ENCODE peak calls at places on chromosomes 7 and 10, in five cellular contexts. U is B cell, S is A549, T is K562, K is MCF 10A. V is an unnamed sample.

GRCh38 chr7:20140278-20141058 is 76.7 kb downstream of the MACC1 start:
- DNase-seq in U (no peak), S (no peak), T (no peak), K (no peak), V (no peak)

GRCh38 chr7:98168181-98168903 is 42.9 kb upstream of the BHLHA15 start:
- DNase-seq in U (peak), S (peak), T (peak), K (peak), V (no peak)

GRCh38 chr7:119514326-119514725 is 758.6 kb upstream of the KCND2 start:
- DNase-seq in U (no peak), S (no peak), T (no peak), K (no peak), V (no peak)

GRCh38 chr7:117124585-117125220 is 171.4 kb downstream of the ST7 start:
- DNase-seq in U (no peak), S (no peak), T (peak), K (peak), V (peak)

GRCh38 chr7:134799387-134799786 is 20.0 kb downstream of the CALD1 start:
- DNase-seq in U (no peak), S (no peak), T (no peak), K (no peak), V (no peak)

GRCh38 chr7:158924956-158925355 is 68.6 kb downstream of the DYNC2I1 start:
- DNase-seq in U (no peak), S (no peak), T (no peak), K (no peak), V (no peak)

GRCh38 chr7:44894881-44895600 is 9.7 kb upstream of the PURB start:
- DNase-seq in U (no peak), S (no peak), T (no peak), K (no peak), V (no peak)

GRCh38 chr10:124341768-124342135 is 77.0 kb downstream of the OAT start:
- DNase-seq in U (no peak), S (no peak), T (peak), K (no peak), V (peak)

GRCh38 chr7:134789967-134790685 is 10.7 kb downstream of the CALD1 start:
- DNase-seq in U (no peak), S (no peak), T (no peak), K (no peak), V (no peak)

GRCh38 chr10:636769-637168 is 52.7 kb downstream of the DIP2C start:
- DNase-seq in U (no peak), S (no peak), T (no peak), K (no peak), V (peak)

GRCh38 chr7:141014523-141015395 is at the start of gene MRPS33:
- DNase-seq in U (peak), S (peak), T (peak), K (peak), V (peak)

GRCh38 chr10:110747609-110748464 is 103.7 kb downstream of the RBM20 start:
- DNase-seq in U (no peak), S (no peak), T (no peak), K (no peak), V (no peak)

GRCh38 chr7:150778738-150779301 is 21.3 kb downstream of the TMEM176B start:
- DNase-seq in U (peak), S (peak), T (peak), K (peak), V (peak)

GRCh38 chr10:48251525-48252353 is 22.8 kb downstream of the FRMPD2 start:
- DNase-seq in U (no peak), S (no peak), T (no peak), K (peak), V (no peak)

GRCh38 chr7:57385668-57386067 is 64.3 kb upstream of the ZNF716 start:
- DNase-seq in U (no peak), S (no peak), T (no peak), K (no peak), V (no peak)

GRCh38 chr7:88212918-88213317 is 6.9 kb downstream of the SRI start:
- DNase-seq in U (no peak), S (no peak), T (no peak), K (no peak), V (no peak)

GRCh38 chr10:62616885-62617635 is 187.5 kb upstream of the ADO start:
- DNase-seq in U (no peak), S (no peak), T (no peak), K (no peak), V (no peak)

GRCh38 chr7:77940647-77941046 is 142.1 kb downstream of the PHTF2 start:
- DNase-seq in U (peak), S (peak), T (peak), K (peak), V (no peak)

GRCh38 chr10:26540601-26541000 is 102.5 kb downstream of the APBB1IP start:
- DNase-seq in U (peak), S (no peak), T (peak), K (no peak), V (no peak)

GRCh38 chr7:84372712-84373111 is 178.1 kb upstream of the SEMA3A start:
- DNase-seq in U (no peak), S (no peak), T (no peak), K (peak), V (no peak)

GRCh38 chr10:29917311-29917710 is 142.1 kb downstream of the JCAD start:
- DNase-seq in U (no peak), S (no peak), T (no peak), K (no peak), V (no peak)

GRCh38 chr10:77478248-77478963 is 159.2 kb downstream of the KCNMA1 start:
- DNase-seq in U (no peak), S (no peak), T (no peak), K (no peak), V (no peak)

GRCh38 chr7:105195891-105196290 is 181.9 kb downstream of the KMT2E start:
- DNase-seq in U (no peak), S (no peak), T (no peak), K (no peak), V (no peak)

GRCh38 chr10:99872367-99873162 is 90.1 kb downstream of the ABCC2 start:
- DNase-seq in U (no peak), S (no peak), T (no peak), K (peak), V (no peak)

GRCh38 chr10:5550621-5551530 is 26.1 kb downstream of the CALML3 start:
- DNase-seq in U (no peak), S (no peak), T (no peak), K (peak), V (no peak)
- TF ChIP-seq CTCF in U (no peak), S (no peak), T (no peak), K (no peak), V (no peak)

GRCh38 chr7:157465597-157466348 is 129.0 kb downstream of the DNAJB6 start:
- DNase-seq in U (no peak), S (no peak), T (no peak), K (no peak), V (no peak)

GRCh38 chr7:157467496-157468212 is 130.8 kb downstream of the DNAJB6 start:
- DNase-seq in U (no peak), S (no peak), T (peak), K (no peak), V (no peak)

GRCh38 chr7:157468221-157469111 is 131.7 kb downstream of the DNAJB6 start:
- DNase-seq in U (no peak), S (no peak), T (no peak), K (no peak), V (no peak)

GRCh38 chr7:157464971-157465481 is 128.2 kb downstream of the DNAJB6 start:
- DNase-seq in U (no peak), S (no peak), T (no peak), K (no peak), V (no peak)

DNA sequence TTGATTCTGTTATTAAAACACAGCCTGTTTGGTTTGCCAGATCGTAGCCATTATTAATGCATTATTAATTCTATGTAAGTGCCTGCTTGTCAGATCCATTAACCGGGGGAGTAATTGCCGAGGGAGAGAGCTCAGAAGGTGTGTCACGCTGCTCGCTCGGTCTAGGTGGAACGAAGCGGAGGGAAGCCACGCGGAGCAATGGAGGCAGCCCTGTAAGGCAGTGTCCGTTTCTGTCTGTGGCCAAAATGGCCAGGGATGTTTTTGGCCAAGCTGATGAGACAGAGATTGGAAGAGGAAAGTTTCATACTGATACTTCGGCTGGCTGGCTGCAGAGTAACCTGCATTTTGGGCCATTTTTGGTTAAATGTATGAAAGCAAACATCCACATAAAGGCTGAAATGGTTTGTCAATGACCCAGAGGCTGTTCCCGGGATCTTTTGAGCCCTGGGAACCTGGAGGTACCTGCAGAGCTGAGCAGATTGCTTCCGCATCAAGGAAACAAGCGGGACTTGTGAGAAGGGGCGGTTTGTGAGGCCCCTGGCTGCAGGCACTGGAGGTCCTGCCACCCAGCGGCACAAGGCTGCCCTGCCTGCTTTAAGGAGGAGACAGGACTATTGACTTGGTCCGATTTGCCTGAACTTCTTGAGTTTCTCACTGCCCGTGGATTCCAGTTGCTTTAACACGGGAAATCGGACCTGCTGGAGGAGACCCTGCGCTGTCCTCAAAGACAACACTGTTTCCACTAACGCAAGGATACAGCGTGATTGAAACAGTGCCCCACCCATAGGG is 129.9 kb downstream of the DNAJB6 start:
- DNase-seq in U (no peak), S (no peak), T (no peak), K (no peak), V (no peak)
- TF ChIP-seq CTCF in U (no peak), S (no peak), T (peak), K (no peak), V (no peak)

GRCh38 chr10:58175990-58176910 is 91.4 kb downstream of the IPMK start:
- DNase-seq in U (no peak), S (no peak), T (peak), K (peak), V (no peak)

GRCh38 chr10:58178811-58179210 is 88.9 kb downstream of the IPMK start:
- DNase-seq in U (no peak), S (no peak), T (no peak), K (peak), V (no peak)

GRCh38 chr10:58179238-58179637 is 88.5 kb downstream of the IPMK start:
- DNase-seq in U (no peak), S (no peak), T (no peak), K (peak), V (no peak)

GRCh38 chr10:58174831-58175230 is 92.9 kb downstream of the IPMK start:
- DNase-seq in U (no peak), S (no peak), T (no peak), K (no peak), V (no peak)

GRCh38 chr10:58177362-58177947 is 90.2 kb downstream of the IPMK start:
- DNase-seq in U (peak), S (peak), T (peak), K (peak), V (no peak)
- TF ChIP-seq CTCF in U (peak), S (peak), T (no peak), K (peak), V (peak)

GRCh38 chr10:31467791-31468535 is 148.9 kb downstream of the ZEB1 start:
- DNase-seq in U (no peak), S (no peak), T (no peak), K (peak), V (no peak)
- TF ChIP-seq CTCF in U (peak), S (no peak), T (no peak), K (peak), V (peak)

DNA sequence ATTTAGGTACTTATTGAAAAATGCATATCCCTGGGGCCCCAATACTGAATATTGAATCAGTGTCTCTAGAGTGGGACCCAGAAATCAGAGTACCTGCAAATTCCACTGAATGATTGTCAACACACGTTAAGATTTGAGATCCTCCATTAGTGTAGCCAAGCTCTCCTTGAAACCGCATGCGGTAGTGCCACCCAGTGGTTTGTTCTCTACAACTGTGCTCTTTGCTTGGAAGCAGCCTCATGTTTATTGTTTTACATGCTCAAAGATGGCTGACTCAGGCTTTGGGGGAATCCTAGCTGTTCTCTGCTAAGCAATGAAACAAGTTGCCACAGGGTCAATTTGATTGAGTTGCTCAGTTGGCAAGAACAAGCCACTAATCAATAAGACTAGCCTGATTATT is 340.2 kb upstream of the CELF2 start:
- DNase-seq in U (peak), S (no peak), T (no peak), K (peak), V (peak)
- TF ChIP-seq CTCF in U (no peak), S (no peak), T (no peak), K (peak), V (peak)

V was measured in CD14-positive monocyte.